ENCODE peak calls at places on chromosomes 3 and 15, in six cellular contexts. F is esophagus squamous epithelium, N is ovary, G is stomach, X is adrenal gland, C is body of pancreas. B is an unnamed sample. For H3K36me3, the result is how much of the 10 kb centered on the place peaks cover.

GRCh38 chr15:58346361-58346760 is 85.4 kb upstream of the LIPC start:
- DNase-seq in F (no peak), N (no peak), G (no peak), X (no peak), C (no peak), B (no peak)

GRCh38 chr3:143134446-143134845 is 14.9 kb downstream of the CHST2 start:
- DNase-seq in F (no peak), N (no peak), G (no peak), X (no peak), C (no peak), B (no peak)

GRCh38 chr3:7289113-7289512 is 428.2 kb downstream of the GRM7 start:
- DNase-seq in F (no peak), N (no peak), G (no peak), X (no peak), C (no peak), B (no peak)

GRCh38 chr15:59543721-59544547 is 67.6 kb upstream of the GCNT3 start:
- DNase-seq in F (no peak), N (no peak), G (no peak), X (no peak), C (no peak), B (no peak)

GRCh38 chr15:94300612-94301011 is 69.3 kb downstream of the MCTP2 start:
- DNase-seq in F (no peak), N (no peak), G (no peak), X (no peak), C (no peak), B (peak)

GRCh38 chr3:72152551-72153476 is 367.9 kb upstream of the PROK2 start:
- DNase-seq in F (no peak), N (peak), G (peak), X (peak), C (peak), B (peak)

GRCh38 chr15:25242957-25243799 is 195.6 kb downstream of the UBE3A start:
- DNase-seq in F (no peak), N (no peak), G (peak), X (peak), C (no peak), B (peak)

GRCh38 chr3:111572061-111572460 is 23.1 kb downstream of the ZBED2 start:
- DNase-seq in F (no peak), N (no peak), G (no peak), X (no peak), C (no peak), B (no peak)

GRCh38 chr15:28264166-28264565 is 57.8 kb downstream of the HERC2 start:
- DNase-seq in F (no peak), N (no peak), G (no peak), X (no peak), C (no peak), B (no peak)

GRCh38 chr15:55893852-55894251 is 99.6 kb downstream of the NEDD4 start:
- DNase-seq in F (no peak), N (no peak), G (no peak), X (no peak), C (no peak), B (no peak)

GRCh38 chr15:92920595-92921169 is 20.6 kb downstream of the CHD2 start:
- DNase-seq in F (no peak), N (no peak), G (no peak), X (no peak), C (no peak), B (no peak)

GRCh38 chr3:129577356-129577755 is 29.1 kb downstream of the PLXND1 start:
- DNase-seq in F (no peak), N (no peak), G (no peak), X (no peak), C (peak), B (peak)

GRCh38 chr3:172511783-172512357 is 11.4 kb downstream of the TNFSF10 start:
- DNase-seq in F (no peak), N (no peak), G (no peak), X (no peak), C (no peak), B (no peak)

GRCh38 chr3:105513886-105514285 is 147.2 kb downstream of the ALCAM start:
- DNase-seq in F (no peak), N (no peak), G (no peak), X (no peak), C (no peak), B (no peak)

GRCh38 chr15:39333393-39333792 is 247.5 kb upstream of the THBS1 start:
- DNase-seq in F (no peak), N (no peak), G (no peak), X (no peak), C (no peak), B (no peak)

GRCh38 chr3:104835376-104835775 is 531.3 kb upstream of the ALCAM start:
- DNase-seq in F (no peak), N (no peak), G (no peak), X (no peak), C (no peak), B (no peak)

GRCh38 chr15:87408902-87409301 is 847.6 kb downstream of the NTRK3 start:
- DNase-seq in F (no peak), N (no peak), G (no peak), X (no peak), C (no peak), B (no peak)

GRCh38 chr3:64244011-64244942 is 19.0 kb upstream of the PRICKLE2 start:
- DNase-seq in F (no peak), N (no peak), G (no peak), X (no peak), C (no peak), B (no peak)

GRCh38 chr3:196202516-196202970 is 8.7 kb downstream of the ZDHHC19 start:
- DNase-seq in F (no peak), N (peak), G (no peak), X (no peak), C (peak), B (peak)

GRCh38 chr3:24573576-24573975 is 78.9 kb upstream of the THRB start:
- DNase-seq in F (no peak), N (no peak), G (no peak), X (no peak), C (no peak), B (no peak)

GRCh38 chr15:66879968-66880367 is 177.9 kb downstream of the SMAD6 start:
- DNase-seq in F (no peak), N (no peak), G (no peak), X (no peak), C (no peak), B (peak)

GRCh38 chr15:44813231-44813630 is 76.9 kb downstream of the TRIM69 start:
- DNase-seq in F (no peak), N (no peak), G (peak), X (no peak), C (peak), B (no peak)

GRCh38 chr15:86773766-86774165 is 694.1 kb downstream of the AGBL1 start:
- DNase-seq in F (no peak), N (no peak), G (no peak), X (no peak), C (no peak), B (no peak)

GRCh38 chr3:130707914-130708601 is 38.6 kb downstream of the PIK3R4 start:
- DNase-seq in F (no peak), N (no peak), G (no peak), X (no peak), C (no peak), B (no peak)

GRCh38 chr15:62020576-62021160 is 39.6 kb downstream of the VPS13C start:
- DNase-seq in F (no peak), N (no peak), G (no peak), X (no peak), C (no peak), B (no peak)

GRCh38 chr3:78647735-78648134 is 1120.1 kb downstream of the ROBO1 start:
- DNase-seq in F (no peak), N (no peak), G (no peak), X (no peak), C (no peak), B (no peak)

GRCh38 chr3:70631716-70632307 is 319.4 kb upstream of the MDFIC2 start:
- DNase-seq in F (no peak), N (no peak), G (no peak), X (no peak), C (no peak), B (no peak)

GRCh38 chr15:63094495-63094931 is 27.1 kb upstream of the LACTB start:
- DNase-seq in F (no peak), N (no peak), G (no peak), X (no peak), C (no peak), B (no peak)

GRCh38 chr3:156819842-156820686 is 6.1 kb upstream of the LEKR1 start:
- DNase-seq in F (no peak), N (no peak), G (no peak), X (peak), C (no peak), B (no peak)

GRCh38 chr15:70493376-70493775 is 270.0 kb downstream of the UACA start:
- DNase-seq in F (no peak), N (no peak), G (no peak), X (no peak), C (no peak), B (no peak)

GRCh38 chr3:154182322-154182922 is 61.2 kb downstream of the ARHGEF26 start:
- DNase-seq in F (no peak), N (no peak), G (no peak), X (no peak), C (no peak), B (no peak)

GRCh38 chr3:159447841-159448240 is 540.8 kb upstream of the IL12A start:
- DNase-seq in F (no peak), N (no peak), G (no peak), X (no peak), C (no peak), B (no peak)

GRCh38 chr3:151837057-151837456 is 23.1 kb downstream of the AADAC start:
- DNase-seq in F (no peak), N (no peak), G (no peak), X (no peak), C (peak), B (peak)
- H3K36me3 ChIP-seq in F (under half), N (under half), G (under half), X (under half), C (under half), B (under half)

GRCh38 chr3:160648701-160649100 is 28.3 kb upstream of the ARL14 start:
- DNase-seq in F (no peak), N (no peak), G (no peak), X (no peak), C (no peak), B (no peak)

GRCh38 chr3:160649596-160649995 is 27.4 kb upstream of the ARL14 start:
- DNase-seq in F (no peak), N (no peak), G (no peak), X (no peak), C (no peak), B (no peak)

DNA sequence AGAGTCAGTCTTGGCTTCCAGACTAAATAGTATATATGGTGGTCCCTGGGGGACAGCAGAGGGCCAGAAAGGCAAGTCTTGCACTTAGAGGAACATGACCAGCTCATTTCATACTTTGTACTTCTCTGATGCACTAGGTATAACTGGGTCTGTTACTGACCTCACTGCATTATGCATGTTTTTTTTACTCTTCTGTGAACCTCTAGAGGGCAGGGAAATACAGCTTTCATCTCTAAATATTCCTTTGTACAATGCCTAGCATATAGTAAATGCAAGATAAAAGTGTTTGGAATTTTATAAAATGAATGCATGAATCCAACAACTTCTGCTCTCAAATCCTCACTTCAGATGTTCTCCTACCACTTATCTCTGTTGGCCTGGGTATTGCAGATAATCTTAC is 23.4 kb upstream of the ARL14 start:
- DNase-seq in F (no peak), N (no peak), G (no peak), X (no peak), C (no peak), B (no peak)
- TF ChIP-seq POLR2A in F (no peak), N (no peak), G (no peak), X (no peak), C (no peak), B (no peak)

GRCh38 chr3:43144811-43145490 is 39.1 kb upstream of the POMGNT2 start:
- DNase-seq in F (no peak), N (no peak), G (no peak), X (peak), C (no peak), B (no peak)
- H3K36me3 ChIP-seq in F (under half), N (under half), G (under half), X (under half), C (under half), B (under half)

GRCh38 chr3:61975199-61975598 is 398.2 kb downstream of the FEZF2 start:
- DNase-seq in F (no peak), N (no peak), G (no peak), X (no peak), C (no peak), B (no peak)
- TF ChIP-seq POLR2A in F (no peak), N (no peak), G (no peak), X (no peak), C (no peak), B (no peak)

DNA sequence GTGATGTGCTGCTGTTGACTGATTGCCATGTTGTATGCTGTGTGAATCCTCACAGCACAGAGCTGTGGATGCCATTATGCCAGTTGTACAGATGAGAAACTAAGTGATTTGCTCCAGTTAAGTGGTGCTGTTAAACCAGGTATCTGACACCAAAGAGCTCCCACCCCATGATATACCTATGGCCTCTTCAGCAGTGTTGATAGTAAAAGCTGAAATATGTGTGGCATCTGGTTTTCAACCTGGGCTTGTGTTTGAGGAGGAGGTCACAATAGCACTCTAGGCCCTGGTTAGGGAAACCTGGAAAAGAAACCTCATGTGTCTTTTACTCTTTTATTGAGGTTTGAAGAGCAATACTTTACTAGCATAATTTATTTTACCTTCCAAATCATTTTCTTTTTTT is 21.4 kb downstream of the RAD54L2 start:
- DNase-seq in F (no peak), N (no peak), G (no peak), X (no peak), C (no peak), B (no peak)
- H3K36me3 ChIP-seq in F (under half), N (under half), G (under half), X (under half), C (under half), B (under half)

GRCh38 chr15:78810377-78811123 is 714 bp downstream of the ADAMTS7 start:
- DNase-seq in F (no peak), N (peak), G (peak), X (peak), C (peak), B (peak)
- TF ChIP-seq POLR2A in F (no peak), N (no peak), G (no peak), X (peak), C (no peak), B (no peak)

GRCh38 chr3:44445786-44446185 is 31.7 kb downstream of the ZNF445 start:
- DNase-seq in F (no peak), N (no peak), G (no peak), X (no peak), C (no peak), B (no peak)

GRCh38 chr3:44444437-44444836 is 33.0 kb downstream of the ZNF445 start:
- DNase-seq in F (no peak), N (no peak), G (no peak), X (no peak), C (no peak), B (no peak)

GRCh38 chr3:44442591-44443309 is 34.7 kb downstream of the ZNF445 start:
- DNase-seq in F (no peak), N (no peak), G (no peak), X (no peak), C (no peak), B (no peak)

GRCh38 chr3:44444896-44445691 is 32.4 kb downstream of the ZNF445 start:
- DNase-seq in F (no peak), N (no peak), G (no peak), X (no peak), C (no peak), B (no peak)

GRCh38 chr3:44446929-44447328 is 30.5 kb downstream of the ZNF445 start:
- DNase-seq in F (no peak), N (no peak), G (no peak), X (no peak), C (no peak), B (no peak)
- H3K36me3 ChIP-seq in F (under half), N (under half), G (under half), X (under half), C (under half), B (under half)

GRCh38 chr15:69071265-69071664 is 56.8 kb downstream of the NOX5 start:
- DNase-seq in F (no peak), N (no peak), G (no peak), X (no peak), C (no peak), B (no peak)

GRCh38 chr15:69075467-69075866 is 61.0 kb downstream of the NOX5 start:
- DNase-seq in F (no peak), N (no peak), G (no peak), X (no peak), C (no peak), B (no peak)

GRCh38 chr15:69074843-69075224 is 60.3 kb downstream of the NOX5 start:
- DNase-seq in F (no peak), N (no peak), G (no peak), X (no peak), C (no peak), B (no peak)

GRCh38 chr15:69078638-69079037 is 64.1 kb downstream of the NOX5 start:
- DNase-seq in F (no peak), N (no peak), G (no peak), X (no peak), C (no peak), B (no peak)

GRCh38 chr15:69074011-69074842 is 59.7 kb downstream of the NOX5 start:
- DNase-seq in F (no peak), N (peak), G (peak), X (peak), C (peak), B (peak)
- TF ChIP-seq POLR2A in F (no peak), N (no peak), G (no peak), X (peak), C (peak), B (no peak)

GRCh38 chr3:14153663-14154062 is 24.7 kb downstream of the XPC start:
- DNase-seq in F (no peak), N (no peak), G (no peak), X (no peak), C (no peak), B (no peak)

GRCh38 chr3:14150491-14151230 is 25.8 kb downstream of the TMEM43 start:
- DNase-seq in F (no peak), N (no peak), G (no peak), X (no peak), C (no peak), B (peak)

GRCh38 chr3:14151471-14152083 is 26.7 kb downstream of the TMEM43 start:
- DNase-seq in F (no peak), N (no peak), G (no peak), X (no peak), C (no peak), B (peak)

GRCh38 chr3:14152963-14153355 is 25.4 kb downstream of the XPC start:
- DNase-seq in F (no peak), N (no peak), G (no peak), X (no peak), C (no peak), B (no peak)

GRCh38 chr3:14152233-14152962 is 26.0 kb downstream of the XPC start:
- DNase-seq in F (no peak), N (no peak), G (no peak), X (no peak), C (no peak), B (peak)
- H3K36me3 ChIP-seq in F (under half), N (under half), G (under half), X (half or more), C (under half), B (under half)

DNA sequence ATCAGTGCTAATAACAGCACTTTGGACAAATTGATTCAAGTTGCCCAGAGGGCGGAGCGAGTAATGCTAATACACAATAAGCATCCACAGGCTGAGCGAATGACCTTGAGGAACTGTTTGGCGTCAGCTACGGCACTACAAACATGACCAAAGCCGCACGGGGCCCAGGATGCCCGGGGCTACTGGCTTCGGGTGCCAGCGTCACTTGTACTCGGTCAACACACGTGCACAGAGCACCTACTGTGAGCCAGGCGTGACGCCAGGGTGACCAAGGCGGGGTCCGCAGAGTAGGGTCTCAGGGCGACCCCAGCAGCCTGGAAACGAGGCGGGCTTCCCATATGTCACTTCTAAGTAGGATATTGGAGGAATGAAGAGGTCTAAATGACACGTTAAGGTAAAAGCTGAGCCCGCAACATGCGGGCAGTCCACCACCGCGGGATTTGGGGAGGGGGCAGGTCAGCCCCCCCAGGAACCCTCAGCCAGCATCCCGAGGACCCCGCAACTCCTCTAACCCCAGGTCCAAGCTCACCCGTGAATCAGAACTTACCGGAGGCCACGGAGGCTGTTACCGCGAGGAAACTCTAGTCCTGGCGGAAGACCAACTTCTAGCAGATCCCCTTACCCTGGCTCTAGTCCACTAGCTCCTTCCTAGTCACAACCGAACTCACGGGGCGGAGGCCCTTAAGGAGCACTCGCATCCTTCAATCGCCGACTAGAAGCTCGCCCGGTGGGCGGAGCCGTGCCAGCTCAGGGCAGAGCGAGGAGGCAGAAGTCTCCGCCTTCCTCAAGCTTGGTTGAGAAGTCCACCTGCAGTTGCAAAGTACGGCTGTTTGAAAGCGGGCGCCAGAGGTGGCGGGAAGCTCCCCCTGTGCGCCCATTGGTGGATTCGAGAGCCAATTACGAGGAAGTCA is at the start of gene CEP152:
- DNase-seq in F (peak), N (peak), G (peak), X (peak), C (peak), B (peak)
- TF ChIP-seq POLR2A in F (peak), N (no peak), G (no peak), X (peak), C (peak), B (no peak)

B was measured in testis.